ENCODE peak calls at places on chromosomes 13 and 19, in eight cellular contexts. F is HTR-8/SVneo; E is NCI-H1105; R is pancreas; W is ascending aorta; M is activated CD4-positive, alpha-beta T cell treated with anti-CD3 and anti-CD28 coated beads for 48 hours; J is kidney epithelial cell; K is KBM-7. H is an unnamed sample.

GRCh38 chr13:113791226-113791625 is 32.2 kb downstream of the TMEM255B start:
- DNase-seq in F (no peak), K (no peak), J (no peak), R (no peak), W (no peak), E (no peak), M (no peak), H (no peak)

GRCh38 chr19:48587387-48587786 is 19.2 kb upstream of the SPACA4 start:
- DNase-seq in F (no peak), W (no peak), E (no peak), M (no peak), K (no peak), J (no peak), R (no peak), H (no peak)

GRCh38 chr19:16799740-16800139 is 29.5 kb upstream of the SIN3B start:
- DNase-seq in M (no peak), R (no peak), K (no peak), W (no peak), E (no peak), J (no peak), F (no peak), H (no peak)

GRCh38 chr13:42056146-42056545 is 7.7 kb downstream of the DGKH start:
- DNase-seq in R (no peak), J (no peak), W (no peak), E (no peak), K (peak), M (no peak), F (no peak), H (no peak)

GRCh38 chr13:21913010-21913409 is 242.1 kb downstream of the FGF9 start:
- DNase-seq in M (peak), R (no peak), K (peak), W (no peak), E (no peak), F (no peak), J (no peak), H (peak)

GRCh38 chr13:22229916-22230315 is 559.0 kb downstream of the FGF9 start:
- DNase-seq in E (no peak), K (no peak), W (no peak), M (no peak), J (no peak), R (no peak), F (no peak), H (no peak)

GRCh38 chr19:35596366-35596999 is 10.5 kb downstream of the PMIS2 start:
- DNase-seq in M (peak), K (no peak), W (no peak), E (no peak), J (no peak), R (no peak), F (no peak), H (no peak)

GRCh38 chr19:45887311-45887710 is 1.4 kb upstream of the IRF2BP1 start:
- DNase-seq in E (no peak), W (no peak), K (no peak), J (no peak), F (no peak), M (no peak), R (no peak), H (no peak)

GRCh38 chr19:12918253-12918652 is 840 bp downstream of the SYCE2 start:
- DNase-seq in K (no peak), R (no peak), J (no peak), W (no peak), F (no peak), M (no peak), E (no peak), H (no peak)

GRCh38 chr19:1275976-1276619 is 768 bp downstream of the FAM174C start:
- DNase-seq in R (no peak), E (no peak), K (no peak), F (no peak), W (no peak), M (no peak), J (no peak), H (no peak)

GRCh38 chr19:43631491-43631890 is 8.2 kb downstream of the CADM4 start:
- DNase-seq in E (no peak), K (no peak), F (no peak), W (no peak), R (no peak), J (no peak), M (no peak), H (no peak)

GRCh38 chr19:49699364-49699763 is 8.4 kb downstream of the CPT1C start:
- DNase-seq in R (no peak), J (no peak), K (no peak), F (no peak), W (no peak), E (no peak), M (no peak), H (no peak)